ENCODE peak calls at places on chromosome 3, in nine cellular contexts. One of them, this sample, is unnamed.

GRCh38 chr3:4731543-4732111 is 238.5 kb downstream of the ITPR1 start:
- DNase-seq in ovary: no peak
- DNase-seq in C1 segment of cervical spinal cord: no peak
- DNase-seq in astrocyte of the cerebellum: no peak
- DNase-seq in tibial nerve: no peak
- DNase-seq in stimulated activated CD4-positive, alpha-beta T cell treated with anti-CD3 and anti-CD28 coated beads, Interleukin-1b, Interleukin-23, amount 100 ng/mL, for 24 hours: no peak
- DNase-seq in NCI-H1930: no peak
- DNase-seq in HEK293T: no peak
- DNase-seq in iPS-NIHi11: no peak
- DNase-seq in this sample: no peak

GRCh38 chr3:89250742-89251141 is 143.3 kb downstream of the EPHA3 start:
- DNase-seq in iPS-NIHi11: no peak
- DNase-seq in NCI-H1930: no peak
- DNase-seq in astrocyte of the cerebellum: no peak
- DNase-seq in C1 segment of cervical spinal cord: no peak
- DNase-seq in tibial nerve: no peak
- DNase-seq in stimulated activated CD4-positive, alpha-beta T cell treated with anti-CD3 and anti-CD28 coated beads, Interleukin-1b, Interleukin-23, amount 100 ng/mL, for 24 hours: no peak
- DNase-seq in ovary: no peak
- DNase-seq in HEK293T: no peak
- DNase-seq in this sample: no peak

GRCh38 chr3:104273046-104273649 is 1093.6 kb upstream of the ALCAM start:
- DNase-seq in ovary: no peak
- DNase-seq in HEK293T: peak; percentile 12
- DNase-seq in C1 segment of cervical spinal cord: no peak
- DNase-seq in iPS-NIHi11: peak; percentile 31
- DNase-seq in NCI-H1930: no peak
- DNase-seq in tibial nerve: no peak
- DNase-seq in stimulated activated CD4-positive, alpha-beta T cell treated with anti-CD3 and anti-CD28 coated beads, Interleukin-1b, Interleukin-23, amount 100 ng/mL, for 24 hours: no peak
- DNase-seq in astrocyte of the cerebellum: peak; percentile 24
- DNase-seq in this sample: no peak

GRCh38 chr3:100850721-100851120 is 141.4 kb downstream of the TFG start:
- DNase-seq in astrocyte of the cerebellum: no peak
- DNase-seq in stimulated activated CD4-positive, alpha-beta T cell treated with anti-CD3 and anti-CD28 coated beads, Interleukin-1b, Interleukin-23, amount 100 ng/mL, for 24 hours: no peak
- DNase-seq in C1 segment of cervical spinal cord: no peak
- DNase-seq in iPS-NIHi11: no peak
- DNase-seq in ovary: no peak
- DNase-seq in tibial nerve: no peak
- DNase-seq in NCI-H1930: no peak
- DNase-seq in HEK293T: no peak
- DNase-seq in this sample: no peak

GRCh38 chr3:35651888-35652287 is 12.6 kb downstream of the ARPP21 start:
- DNase-seq in stimulated activated CD4-positive, alpha-beta T cell treated with anti-CD3 and anti-CD28 coated beads, Interleukin-1b, Interleukin-23, amount 100 ng/mL, for 24 hours: no peak
- DNase-seq in iPS-NIHi11: no peak
- DNase-seq in astrocyte of the cerebellum: no peak
- DNase-seq in ovary: no peak
- DNase-seq in tibial nerve: no peak
- DNase-seq in NCI-H1930: no peak
- DNase-seq in C1 segment of cervical spinal cord: no peak
- DNase-seq in HEK293T: no peak
- DNase-seq in this sample: no peak

GRCh38 chr3:195893516-195893915 is 14.8 kb downstream of the TNK2 start:
- DNase-seq in stimulated activated CD4-positive, alpha-beta T cell treated with anti-CD3 and anti-CD28 coated beads, Interleukin-1b, Interleukin-23, amount 100 ng/mL, for 24 hours: no peak
- DNase-seq in HEK293T: no peak
- DNase-seq in astrocyte of the cerebellum: no peak
- DNase-seq in NCI-H1930: no peak
- DNase-seq in iPS-NIHi11: no peak
- DNase-seq in ovary: no peak
- DNase-seq in tibial nerve: no peak
- DNase-seq in C1 segment of cervical spinal cord: peak; percentile 74
- DNase-seq in this sample: no peak

GRCh38 chr3:69181592-69182211 is 59.3 kb upstream of the LMOD3 start:
- DNase-seq in HEK293T: no peak
- DNase-seq in C1 segment of cervical spinal cord: peak; percentile 36
- DNase-seq in ovary: no peak
- DNase-seq in iPS-NIHi11: no peak
- DNase-seq in astrocyte of the cerebellum: peak; percentile 13
- DNase-seq in tibial nerve: no peak
- DNase-seq in NCI-H1930: no peak
- DNase-seq in stimulated activated CD4-positive, alpha-beta T cell treated with anti-CD3 and anti-CD28 coated beads, Interleukin-1b, Interleukin-23, amount 100 ng/mL, for 24 hours: no peak
- DNase-seq in this sample: no peak

GRCh38 chr3:123688241-123688747 is 103.4 kb upstream of the HACD2 start:
- DNase-seq in tibial nerve: no peak
- DNase-seq in astrocyte of the cerebellum: peak; percentile 83
- DNase-seq in stimulated activated CD4-positive, alpha-beta T cell treated with anti-CD3 and anti-CD28 coated beads, Interleukin-1b, Interleukin-23, amount 100 ng/mL, for 24 hours: no peak
- DNase-seq in iPS-NIHi11: no peak
- DNase-seq in NCI-H1930: no peak
- DNase-seq in ovary: no peak
- DNase-seq in C1 segment of cervical spinal cord: no peak
- DNase-seq in HEK293T: no peak
- DNase-seq in this sample: no peak

GRCh38 chr3:106560451-106560966 is 691.7 kb upstream of the CBLB start:
- DNase-seq in astrocyte of the cerebellum: peak; percentile 27
- DNase-seq in C1 segment of cervical spinal cord: no peak
- DNase-seq in NCI-H1930: no peak
- DNase-seq in tibial nerve: no peak
- DNase-seq in stimulated activated CD4-positive, alpha-beta T cell treated with anti-CD3 and anti-CD28 coated beads, Interleukin-1b, Interleukin-23, amount 100 ng/mL, for 24 hours: no peak
- DNase-seq in iPS-NIHi11: no peak
- DNase-seq in HEK293T: no peak
- DNase-seq in ovary: no peak
- DNase-seq in this sample: no peak

GRCh38 chr3:185929192-185930151 is 8.3 kb downstream of the TRA2B start:
- DNase-seq in stimulated activated CD4-positive, alpha-beta T cell treated with anti-CD3 and anti-CD28 coated beads, Interleukin-1b, Interleukin-23, amount 100 ng/mL, for 24 hours: no peak
- DNase-seq in C1 segment of cervical spinal cord: no peak
- DNase-seq in ovary: no peak
- DNase-seq in HEK293T: no peak
- DNase-seq in NCI-H1930: no peak
- DNase-seq in tibial nerve: no peak
- DNase-seq in iPS-NIHi11: no peak
- DNase-seq in astrocyte of the cerebellum: no peak
- DNase-seq in this sample: no peak

GRCh38 chr3:37072892-37073291 is 79.6 kb downstream of the MLH1 start:
- DNase-seq in tibial nerve: no peak
- DNase-seq in stimulated activated CD4-positive, alpha-beta T cell treated with anti-CD3 and anti-CD28 coated beads, Interleukin-1b, Interleukin-23, amount 100 ng/mL, for 24 hours: no peak
- DNase-seq in astrocyte of the cerebellum: peak; percentile 94
- DNase-seq in C1 segment of cervical spinal cord: no peak
- DNase-seq in NCI-H1930: no peak
- DNase-seq in ovary: no peak
- DNase-seq in iPS-NIHi11: no peak
- DNase-seq in HEK293T: no peak
- DNase-seq in this sample: no peak

GRCh38 chr3:10342781-10343180 is 21.9 kb upstream of the SEC13 start:
- DNase-seq in NCI-H1930: no peak
- DNase-seq in iPS-NIHi11: no peak
- DNase-seq in stimulated activated CD4-positive, alpha-beta T cell treated with anti-CD3 and anti-CD28 coated beads, Interleukin-1b, Interleukin-23, amount 100 ng/mL, for 24 hours: no peak
- DNase-seq in HEK293T: no peak
- DNase-seq in astrocyte of the cerebellum: no peak
- DNase-seq in tibial nerve: no peak
- DNase-seq in C1 segment of cervical spinal cord: no peak
- DNase-seq in ovary: no peak
- DNase-seq in this sample: no peak